ENCODE peak calls at places on chromosomes 16 and 17, in seven cellular contexts. S, C, F, I, Q, Z and K are unnamed samples.

GRCh38 chr17:27263386-27263785 is 30.5 kb upstream of the WSB1 start:
- DNase-seq in C (no peak), F (no peak), Z (no peak), Q (no peak), S (no peak), I (no peak), K (no peak)

GRCh38 chr17:61338000-61338864 is 61.4 kb upstream of the TBX2 start:
- DNase-seq in Q (no peak), Z (no peak), S (no peak), I (no peak), F (peak), C (no peak), K (peak)

GRCh38 chr17:63939884-63940283 is 7.8 kb upstream of the CD79B start:
- DNase-seq in Q (no peak), C (no peak), S (no peak), Z (no peak), I (no peak), F (no peak), K (no peak)

GRCh38 chr17:20073056-20073979 is 64.2 kb downstream of the SPECC1 start:
- DNase-seq in C (no peak), S (no peak), Z (no peak), F (no peak), I (peak), Q (peak), K (no peak)

GRCh38 chr17:62790554-62790953 is 17.6 kb downstream of the MARCHF10 start:
- DNase-seq in I (no peak), C (no peak), F (peak), Q (no peak), Z (no peak), S (no peak), K (no peak)

GRCh38 chr17:78804777-78805176 is 22.7 kb upstream of the CYTH1 start:
- DNase-seq in I (no peak), S (no peak), Q (no peak), F (no peak), Z (no peak), C (no peak), K (no peak)

GRCh38 chr16:87064731-87065720 is 252.2 kb downstream of the C16orf95 start:
- DNase-seq in F (no peak), Z (no peak), S (no peak), C (no peak), Q (no peak), I (no peak), K (no peak)

GRCh38 chr16:17367932-17368331 is 102.8 kb downstream of the XYLT1 start:
- DNase-seq in C (no peak), F (no peak), Z (peak), Q (no peak), I (no peak), S (no peak), K (no peak)

GRCh38 chr17:14301761-14302401 is 1.0 kb downstream of the HS3ST3B1 start:
- DNase-seq in S (no peak), Q (peak), C (peak), F (peak), I (peak), Z (peak), K (no peak)

GRCh38 chr17:2837147-2837561 is 40.9 kb downstream of the RAP1GAP2 start:
- DNase-seq in S (no peak), Z (no peak), C (peak), Q (no peak), F (no peak), I (peak), K (no peak)

GRCh38 chr16:69351309-69352027 is at the start of gene TMED6:
- DNase-seq in F (no peak), C (no peak), S (no peak), Z (no peak), I (no peak), Q (no peak), K (no peak)

GRCh38 chr17:70677783-70678647 is 508.7 kb downstream of the KCNJ2 start:
- DNase-seq in S (no peak), Z (peak), C (no peak), Q (no peak), I (no peak), F (no peak), K (no peak)

GRCh38 chr16:85656351-85657266 is 32.1 kb downstream of the GINS2 start:
- DNase-seq in C (no peak), I (no peak), Z (no peak), S (no peak), Q (no peak), F (no peak), K (no peak)

GRCh38 chr16:4787627-4788482 is at the start of gene SEPTIN12:
- DNase-seq in Z (peak), Q (no peak), I (no peak), C (no peak), S (no peak), F (no peak), K (no peak)

GRCh38 chr16:77790964-77791363 is 2.6 kb downstream of the VAT1L start:
- DNase-seq in I (no peak), Z (no peak), F (no peak), Q (no peak), C (no peak), S (no peak), K (no peak)

GRCh38 chr17:8681175-8681949 is 50.8 kb upstream of the MYH10 start:
- DNase-seq in S (no peak), F (no peak), Q (no peak), Z (no peak), C (no peak), I (no peak), K (no peak)